ENCODE peak calls at places on chromosomes 11 and 22, in six cellular contexts. One of them, this sample, is unnamed.

GRCh38 chr11:115117931-115118479 is 386.2 kb downstream of the CADM1 start:
- DNase-seq in prostate gland: no peak
- DNase-seq in SK-N-SH: no peak
- DNase-seq in fibroblast of the aortic adventitia: no peak
- DNase-seq in cardiac fibroblast: no peak
- DNase-seq in lower lobe of right lung: no peak
- DNase-seq in this sample: no peak

GRCh38 chr11:130146797-130147196 is 12.8 kb upstream of the ST14 start:
- DNase-seq in fibroblast of the aortic adventitia: no peak
- DNase-seq in lower lobe of right lung: no peak
- DNase-seq in cardiac fibroblast: no peak
- DNase-seq in SK-N-SH: no peak
- DNase-seq in prostate gland: no peak
- DNase-seq in this sample: no peak

GRCh38 chr11:66317322-66317765 is 500 bp upstream of the CD248 start:
- DNase-seq in cardiac fibroblast: peak; percentile 88
- DNase-seq in fibroblast of the aortic adventitia: peak; percentile 72
- DNase-seq in SK-N-SH: peak; percentile 80
- DNase-seq in lower lobe of right lung: no peak
- DNase-seq in prostate gland: no peak
- DNase-seq in this sample: peak; percentile 83

GRCh38 chr11:73001615-73002014 is 140.5 kb downstream of the FCHSD2 start:
- DNase-seq in prostate gland: no peak
- DNase-seq in SK-N-SH: no peak
- DNase-seq in lower lobe of right lung: no peak
- DNase-seq in cardiac fibroblast: peak; percentile 62
- DNase-seq in fibroblast of the aortic adventitia: peak; percentile 28
- DNase-seq in this sample: no peak

GRCh38 chr22:31605851-31606585 is 56.0 kb downstream of the PISD start:
- DNase-seq in cardiac fibroblast: no peak
- DNase-seq in lower lobe of right lung: peak; percentile 2
- DNase-seq in fibroblast of the aortic adventitia: no peak
- DNase-seq in prostate gland: no peak
- DNase-seq in SK-N-SH: no peak
- DNase-seq in this sample: no peak

GRCh38 chr11:87366766-87367405 is 329.2 kb downstream of the TMEM135 start:
- DNase-seq in cardiac fibroblast: no peak
- DNase-seq in fibroblast of the aortic adventitia: peak; percentile 50
- DNase-seq in SK-N-SH: no peak
- DNase-seq in prostate gland: no peak
- DNase-seq in lower lobe of right lung: no peak
- DNase-seq in this sample: no peak

GRCh38 chr11:12223771-12224536 is 113.6 kb downstream of the MICAL2 start:
- DNase-seq in SK-N-SH: no peak
- DNase-seq in fibroblast of the aortic adventitia: no peak
- DNase-seq in prostate gland: peak; percentile 82
- DNase-seq in lower lobe of right lung: no peak
- DNase-seq in cardiac fibroblast: no peak
- DNase-seq in this sample: no peak

GRCh38 chr11:62732830-62733229 is 4.5 kb downstream of the TTC9C start:
- DNase-seq in cardiac fibroblast: peak; percentile 57
- DNase-seq in lower lobe of right lung: no peak
- DNase-seq in prostate gland: no peak
- DNase-seq in SK-N-SH: no peak
- DNase-seq in fibroblast of the aortic adventitia: peak; percentile 36
- DNase-seq in this sample: peak; percentile 55

GRCh38 chr11:73249304-73249703 is 22.8 kb upstream of the P2RY6 start:
- DNase-seq in prostate gland: no peak
- DNase-seq in fibroblast of the aortic adventitia: peak; percentile 27
- DNase-seq in lower lobe of right lung: no peak
- DNase-seq in SK-N-SH: no peak
- DNase-seq in cardiac fibroblast: no peak
- DNase-seq in this sample: no peak

GRCh38 chr11:118050208-118050891 is 26.5 kb upstream of the TMPRSS4 start:
- DNase-seq in SK-N-SH: no peak
- DNase-seq in prostate gland: no peak
- DNase-seq in cardiac fibroblast: no peak
- DNase-seq in lower lobe of right lung: no peak
- DNase-seq in fibroblast of the aortic adventitia: no peak
- DNase-seq in this sample: no peak

GRCh38 chr11:126700773-126701554 is 299.6 kb downstream of the KIRREL3 start:
- DNase-seq in prostate gland: no peak
- DNase-seq in fibroblast of the aortic adventitia: no peak
- DNase-seq in SK-N-SH: no peak
- DNase-seq in lower lobe of right lung: no peak
- DNase-seq in cardiac fibroblast: no peak
- DNase-seq in this sample: no peak

GRCh38 chr11:32172771-32173170 is 81.9 kb downstream of the RCN1 start:
- DNase-seq in cardiac fibroblast: peak; percentile 31
- DNase-seq in SK-N-SH: no peak
- DNase-seq in lower lobe of right lung: no peak
- DNase-seq in prostate gland: peak; percentile 14
- DNase-seq in fibroblast of the aortic adventitia: peak; percentile 19
- DNase-seq in this sample: peak; percentile 3

GRCh38 chr11:95867105-95867504 is 56.8 kb downstream of the MTMR2 start:
- DNase-seq in fibroblast of the aortic adventitia: no peak
- DNase-seq in SK-N-SH: no peak
- DNase-seq in cardiac fibroblast: no peak
- DNase-seq in prostate gland: no peak
- DNase-seq in lower lobe of right lung: no peak
- DNase-seq in this sample: no peak

GRCh38 chr11:2154889-2155288 is 6.1 kb downstream of the INS start:
- DNase-seq in SK-N-SH: no peak
- DNase-seq in lower lobe of right lung: no peak
- DNase-seq in cardiac fibroblast: no peak
- DNase-seq in prostate gland: no peak
- DNase-seq in fibroblast of the aortic adventitia: no peak
- DNase-seq in this sample: no peak

GRCh38 chr11:95415837-95416288 is 184.9 kb upstream of the SESN3 start:
- DNase-seq in cardiac fibroblast: peak; percentile 25
- DNase-seq in prostate gland: no peak
- DNase-seq in lower lobe of right lung: no peak
- DNase-seq in SK-N-SH: no peak
- DNase-seq in fibroblast of the aortic adventitia: peak; percentile 23
- DNase-seq in this sample: no peak

GRCh38 chr11:73295259-73295995 is 12.6 kb upstream of the ARHGEF17 start:
- DNase-seq in fibroblast of the aortic adventitia: peak; percentile 83
- DNase-seq in lower lobe of right lung: peak; percentile 76
- DNase-seq in cardiac fibroblast: peak; percentile 78
- DNase-seq in prostate gland: peak; percentile 39
- DNase-seq in SK-N-SH: peak; percentile 77
- DNase-seq in this sample: peak; percentile 69

GRCh38 chr11:124454552-124454951 is 9.1 kb upstream of the OR8B8 start:
- DNase-seq in cardiac fibroblast: no peak
- DNase-seq in lower lobe of right lung: no peak
- DNase-seq in fibroblast of the aortic adventitia: no peak
- DNase-seq in SK-N-SH: no peak
- DNase-seq in prostate gland: no peak
- DNase-seq in this sample: no peak

DNA sequence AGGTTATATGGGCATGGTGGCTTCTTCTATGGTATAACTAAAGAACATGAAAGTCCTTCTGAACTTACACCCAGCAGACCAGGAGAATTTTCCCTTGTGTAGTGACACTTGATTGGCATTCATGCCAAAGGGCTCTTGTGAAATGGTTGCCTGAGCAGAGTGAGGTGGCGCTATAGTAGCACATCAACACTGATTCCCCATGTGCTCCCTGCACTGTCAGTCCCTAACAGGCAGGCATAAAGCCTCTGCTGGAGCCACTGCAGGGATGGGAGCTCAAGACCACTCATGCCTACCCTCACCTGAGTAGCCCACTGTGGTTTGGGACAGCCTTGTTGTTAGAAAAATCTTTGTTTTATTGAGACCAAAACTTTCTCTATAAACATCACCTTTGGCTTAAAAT is 92.6 kb upstream of the LIN7C start:
- DNase-seq in fibroblast of the aortic adventitia: no peak
- DNase-seq in SK-N-SH: no peak
- DNase-seq in prostate gland: no peak
- DNase-seq in cardiac fibroblast: no peak
- DNase-seq in lower lobe of right lung: no peak
- DNase-seq in this sample: no peak
- TF ChIP-seq CTCF in fibroblast of the aortic adventitia: no peak
- TF ChIP-seq CTCF in SK-N-SH: no peak
- TF ChIP-seq CTCF in prostate gland: no peak
- TF ChIP-seq CTCF in cardiac fibroblast: no peak
- TF ChIP-seq CTCF in lower lobe of right lung: no peak
- TF ChIP-seq CTCF in this sample: no peak

DNA sequence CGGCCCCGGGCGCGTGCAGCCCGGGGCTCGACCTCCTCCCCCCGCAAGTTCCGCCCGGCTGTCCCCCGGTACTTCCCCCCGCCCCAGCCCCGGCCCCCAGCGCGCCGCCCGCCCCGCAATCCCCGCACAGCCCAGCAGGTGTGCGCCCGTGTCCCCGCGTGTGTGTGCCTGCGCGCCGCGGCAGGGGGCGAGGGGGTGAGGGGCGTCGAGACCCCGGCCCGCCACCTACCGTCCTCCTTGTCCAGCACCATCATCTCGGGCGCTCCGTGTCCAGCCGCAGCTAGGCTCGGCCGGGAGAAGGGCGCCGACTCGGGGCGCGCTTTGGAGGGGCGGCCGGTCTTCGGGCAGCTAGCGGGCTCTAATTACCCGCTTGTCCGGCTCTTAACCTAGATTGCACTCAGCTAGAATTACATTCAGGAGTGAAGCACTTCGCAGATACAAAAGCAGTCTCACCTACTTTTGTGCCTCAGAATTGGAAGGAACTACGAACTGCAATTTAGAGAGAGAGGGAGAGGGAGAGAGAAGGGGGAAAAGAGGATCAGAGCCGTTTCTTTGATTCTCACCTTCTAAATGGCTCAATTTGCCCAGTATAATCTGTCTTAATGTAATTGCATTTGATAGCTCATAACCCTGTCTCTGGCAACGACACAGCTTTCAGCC is 439 bp downstream of the LMO1 start:
- DNase-seq in lower lobe of right lung: no peak
- DNase-seq in fibroblast of the aortic adventitia: no peak
- DNase-seq in SK-N-SH: peak; percentile 85
- DNase-seq in prostate gland: no peak
- DNase-seq in cardiac fibroblast: no peak
- DNase-seq in this sample: no peak
- H3K4me3 ChIP-seq in lower lobe of right lung: peak overlapping the region; percentile 54
- H3K4me3 ChIP-seq in fibroblast of the aortic adventitia: peak overlapping the region; percentile 31
- H3K4me3 ChIP-seq in SK-N-SH: peak overlapping the region; percentile 59
- H3K4me3 ChIP-seq in prostate gland: peak overlapping the region; percentile 30
- H3K4me3 ChIP-seq in cardiac fibroblast: peak overlapping the region; percentile 35
- H3K4me3 ChIP-seq in this sample: no peak overlapping the region

GRCh38 chr11:90434858-90435257 is 212.0 kb upstream of the CHORDC1 start:
- DNase-seq in prostate gland: peak; percentile 20
- DNase-seq in SK-N-SH: no peak
- DNase-seq in lower lobe of right lung: no peak
- DNase-seq in cardiac fibroblast: no peak
- DNase-seq in fibroblast of the aortic adventitia: no peak
- DNase-seq in this sample: peak; percentile 2
- TF ChIP-seq CTCF in prostate gland: peak; percentile 49
- TF ChIP-seq CTCF in SK-N-SH: peak; percentile 37
- TF ChIP-seq CTCF in lower lobe of right lung: no peak
- TF ChIP-seq CTCF in cardiac fibroblast: no peak
- TF ChIP-seq CTCF in fibroblast of the aortic adventitia: no peak
- TF ChIP-seq CTCF in this sample: no peak

DNA sequence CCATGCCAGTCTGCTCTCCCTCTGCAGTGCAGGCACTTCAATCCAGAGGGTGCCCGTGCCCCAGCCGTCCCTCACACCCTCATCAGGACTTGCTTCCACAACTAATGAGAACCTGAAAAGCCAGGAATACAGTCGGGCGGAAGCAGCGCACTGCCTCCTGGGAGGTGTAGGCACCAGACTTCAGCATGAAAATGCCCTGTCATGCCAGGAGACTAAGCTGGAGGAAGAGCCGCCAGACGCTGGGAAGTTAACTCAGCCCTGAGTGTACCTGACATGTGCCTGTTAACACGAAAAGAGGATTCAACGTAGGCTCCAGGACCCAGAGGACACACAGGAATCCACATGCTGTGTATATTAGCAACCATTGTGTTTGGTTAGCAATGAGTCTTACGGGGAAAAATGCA is 40.0 kb upstream of the FLI1 start:
- DNase-seq in prostate gland: peak; percentile 24
- DNase-seq in SK-N-SH: no peak
- DNase-seq in lower lobe of right lung: peak; percentile 79
- DNase-seq in cardiac fibroblast: peak; percentile 29
- DNase-seq in fibroblast of the aortic adventitia: peak; percentile 46
- DNase-seq in this sample: no peak
- H3K4me3 ChIP-seq in prostate gland: no peak overlapping the region
- H3K4me3 ChIP-seq in SK-N-SH: no peak overlapping the region
- H3K4me3 ChIP-seq in lower lobe of right lung: peak overlapping the region; percentile 25
- H3K4me3 ChIP-seq in cardiac fibroblast: no peak overlapping the region
- H3K4me3 ChIP-seq in fibroblast of the aortic adventitia: no peak overlapping the region
- H3K4me3 ChIP-seq in this sample: no peak overlapping the region

This sample was measured in fibroblast of villous mesenchyme.